ENCODE peak calls at places on chromosome 21, in four cellular contexts. K is K562, P is HepG2, S is GM12878. H is an unnamed sample.
A peak's percentile ranks its signal among the peaks of the same experiment; 100 is the strongest.

GRCh38 chr21:42386034-42386591 is 9.7 kb downstream of the TMPRSS3 start:
- DNase-seq in P (peak; percentile 91), S (no peak), K (no peak), H (no peak)

GRCh38 chr21:41953249-41953830 is 478 bp downstream of the C2CD2 start:
- DNase-seq in S (no peak), K (no peak), P (no peak), H (peak; percentile 81)

GRCh38 chr21:36788116-36788515 is 89.2 kb downstream of the SIM2 start:
- DNase-seq in K (no peak), S (no peak), P (no peak), H (no peak)

GRCh38 chr21:8989261-8989882 is 1532.0 kb upstream of the TPTE start:
- DNase-seq in P (peak; percentile 95), S (no peak), K (peak; percentile 29), H (no peak)

GRCh38 chr21:41133896-41134522 is 34.0 kb upstream of the BACE2 start:
- DNase-seq in K (peak; percentile 66), S (no peak), P (peak; percentile 49), H (peak; percentile 61)

GRCh38 chr21:37005548-37006242 is 807 bp upstream of the RIPPLY3 start:
- DNase-seq in P (no peak), S (no peak), K (no peak), H (no peak)

GRCh38 chr21:36976882-36977651 is 10.6 kb upstream of the HLCS start:
- DNase-seq in P (peak; percentile 87), S (peak; percentile 59), K (peak; percentile 61), H (peak; percentile 79)

GRCh38 chr21:16707274-16707673 is 805.6 kb upstream of the CXADR start:
- DNase-seq in S (no peak), P (no peak), K (no peak), H (no peak)

GRCh38 chr21:16587671-16588379 is 858.0 kb downstream of the USP25 start:
- DNase-seq in S (no peak), P (no peak), K (no peak), H (peak; percentile 52)

GRCh38 chr21:30719401-30719800 is 824 bp upstream of the KRTAP21-3 start:
- DNase-seq in K (no peak), P (no peak), S (no peak), H (no peak)

GRCh38 chr21:38404134-38404533 is 94.1 kb downstream of the ERG start:
- DNase-seq in P (no peak), K (no peak), S (no peak), H (no peak)

GRCh38 chr21:29187939-29188338 is 57.5 kb downstream of the MAP3K7CL start:
- DNase-seq in S (no peak), P (peak; percentile 66), K (no peak), H (no peak)

GRCh38 chr21:40254540-40255455 is 387.6 kb downstream of the PCP4 start:
- DNase-seq in S (no peak), K (no peak), P (no peak), H (peak; percentile 60)

GRCh38 chr21:15051652-15052554 is 12.9 kb downstream of the NRIP1 start:
- DNase-seq in K (no peak), P (no peak), S (no peak), H (no peak)

GRCh38 chr21:19999369-20000272 is 998.6 kb upstream of the NCAM2 start:
- DNase-seq in P (no peak), K (peak; percentile 17), S (no peak), H (no peak)

GRCh38 chr21:36385909-36386642 is 884 bp downstream of the CHAF1B start:
- DNase-seq in K (no peak), S (no peak), P (no peak), H (peak; percentile 28)

GRCh38 chr21:29295066-29295650 is 3.6 kb upstream of the BACH1 start:
- DNase-seq in K (no peak), P (no peak), S (no peak), H (no peak)

GRCh38 chr21:38989745-38990423 is 184.2 kb downstream of the ETS2 start:
- DNase-seq in P (peak; percentile 88), K (no peak), S (no peak), H (peak; percentile 77)

GRCh38 chr21:39694750-39695149 is 50.2 kb upstream of the IGSF5 start:
- DNase-seq in K (no peak), S (no peak), P (no peak), H (no peak)

GRCh38 chr21:26788783-26789182 is 56.4 kb downstream of the ADAMTS1 start:
- DNase-seq in P (no peak), S (no peak), K (no peak), H (no peak)

GRCh38 chr21:41220208-41220733 is 52.3 kb downstream of the BACE2 start:
- DNase-seq in S (no peak), P (no peak), K (no peak), H (no peak)

GRCh38 chr21:41677671-41678015 is 89.2 kb downstream of the RIPK4 start:
- DNase-seq in S (no peak), P (no peak), K (no peak), H (no peak)

GRCh38 chr21:43340491-43341348 is 86.2 kb downstream of the SIK1 start:
- DNase-seq in S (no peak), K (peak; percentile 61), P (no peak), H (no peak)

GRCh38 chr21:45318556-45319341 is 31.1 kb upstream of the POFUT2 start:
- DNase-seq in S (no peak), K (peak; percentile 95), P (peak; percentile 94), H (no peak)
- TF ChIP-seq EP300 in S (no peak), K (no peak), P (no peak), H (no peak)

GRCh38 chr21:33951276-33952178 is 35.9 kb upstream of the ATP5PO start:
- DNase-seq in S (peak; percentile 45), P (no peak), K (no peak), H (no peak)
- TF ChIP-seq NFIC in S (peak; percentile 50), P (no peak), K (no peak), H (no peak)

GRCh38 chr21:25424045-25424444 is 183.2 kb downstream of the MRPL39 start:
- DNase-seq in S (no peak), K (no peak), P (no peak), H (no peak)
- H3K4me3 ChIP-seq in S (peak overlapping the region; percentile 65), K (no peak overlapping the region), P (no peak overlapping the region), H (no peak overlapping the region)

DNA sequence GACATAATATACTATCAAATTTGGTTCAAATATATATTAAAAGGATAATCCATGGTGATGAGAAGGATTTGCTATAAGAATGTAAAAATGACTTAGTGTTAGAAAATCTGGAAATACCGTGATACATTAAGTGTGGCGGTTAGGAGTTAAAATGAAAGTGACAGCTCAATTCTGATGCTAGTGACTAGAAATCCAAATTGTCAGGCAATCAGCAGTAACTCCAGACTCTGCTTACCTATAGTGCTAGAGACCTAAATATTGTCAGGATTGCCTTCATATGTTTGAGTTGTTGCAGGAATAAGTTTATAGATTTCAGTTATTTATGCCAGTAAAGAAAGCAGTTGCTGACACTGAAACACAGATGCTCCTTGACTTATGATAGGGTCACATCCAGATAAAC is 737.4 kb downstream of the MRPL39 start:
- DNase-seq in S (no peak), P (no peak), K (no peak), H (no peak)
- TF ChIP-seq EP300 in S (no peak), P (no peak), K (no peak), H (no peak)

GRCh38 chr21:32367158-32367557 is 25.7 kb downstream of the URB1 start:
- DNase-seq in K (no peak), P (no peak), S (no peak), H (no peak)
- TF ChIP-seq NFIC in K (no peak), P (no peak), S (no peak), H (no peak)

GRCh38 chr21:21147374-21147745 is 149.2 kb downstream of the NCAM2 start:
- DNase-seq in K (no peak), P (no peak), S (no peak), H (no peak)
- H3K4me3 ChIP-seq in K (peak overlapping the region; percentile 64), P (no peak overlapping the region), S (no peak overlapping the region), H (no peak overlapping the region)